ENCODE peak calls at places on chromosomes 1 and 21, in seven cellular contexts. A, F, I, M, Z, P and H are unnamed samples.

GRCh38 chr1:226664413-226665101 is 74.5 kb downstream of the ITPKB start:
- DNase-seq in A (no peak), F (peak; percentile 93), I (peak; percentile 57), M (peak; percentile 24), Z (no peak), P (peak; percentile 42), H (peak; percentile 46)

GRCh38 chr1:162003061-162003824 is 20.4 kb downstream of the OLFML2B start:
- DNase-seq in A (no peak), F (peak; percentile 100), I (peak; percentile 46), M (peak; percentile 77), Z (no peak), P (peak; percentile 88), H (peak; percentile 20)

GRCh38 chr1:32393136-32393535 is 1.1 kb downstream of the BSDC1 start:
- DNase-seq in A (no peak), F (peak; percentile 31), I (no peak), M (no peak), Z (no peak), P (no peak), H (no peak)

GRCh38 chr1:198778049-198778448 is 139.2 kb downstream of the PTPRC start:
- DNase-seq in A (no peak), F (peak; percentile 40), I (no peak), M (no peak), Z (peak; percentile 5), P (no peak), H (no peak)

GRCh38 chr1:110538082-110538481 is 19.1 kb upstream of the KCNA10 start:
- DNase-seq in A (no peak), F (no peak), I (peak; percentile 95), M (no peak), Z (no peak), P (no peak), H (peak; percentile 94)

GRCh38 chr1:94734963-94735899 is 84.9 kb upstream of the SLC44A3 start:
- DNase-seq in A (no peak), F (peak; percentile 91), I (no peak), M (peak; percentile 76), Z (no peak), P (no peak), H (peak; percentile 11)

GRCh38 chr1:52119722-52120121 is 22.2 kb upstream of the ZFYVE9 start:
- DNase-seq in A (no peak), F (no peak), I (no peak), M (no peak), Z (no peak), P (no peak), H (no peak)

GRCh38 chr1:29275435-29275834 is 39.1 kb downstream of the PTPRU start:
- DNase-seq in A (no peak), F (no peak), I (peak; percentile 36), M (no peak), Z (no peak), P (no peak), H (no peak)

GRCh38 chr1:200311256-200311655 is 98.6 kb downstream of the ZNF281 start:
- DNase-seq in A (no peak), F (no peak), I (no peak), M (no peak), Z (no peak), P (no peak), H (no peak)

GRCh38 chr21:31671931-31672330 is 12.4 kb downstream of the SOD1 start:
- DNase-seq in A (no peak), F (no peak), I (no peak), M (no peak), Z (no peak), P (no peak), H (no peak)

GRCh38 chr1:40399984-40400704 is 26.6 kb downstream of the SMAP2 start:
- DNase-seq in A (no peak), F (no peak), I (no peak), M (no peak), Z (no peak), P (no peak), H (no peak)

GRCh38 chr1:232547938-232548484 is 81.9 kb downstream of the SIPA1L2 start:
- DNase-seq in A (no peak), F (no peak), I (no peak), M (no peak), Z (no peak), P (no peak), H (peak; percentile 92)

GRCh38 chr21:38267991-38268858 is 11.4 kb downstream of the KCNJ15 start:
- DNase-seq in A (no peak), F (no peak), I (no peak), M (no peak), Z (no peak), P (no peak), H (no peak)

GRCh38 chr1:208329291-208329690 is 85.1 kb upstream of the PLXNA2 start:
- DNase-seq in A (no peak), F (no peak), I (no peak), M (no peak), Z (peak; percentile 29), P (no peak), H (peak; percentile 33)

GRCh38 chr1:63827411-63828321 is 53.8 kb downstream of the ROR1 start:
- DNase-seq in A (no peak), F (peak; percentile 87), I (no peak), M (no peak), Z (no peak), P (no peak), H (peak; percentile 27)

GRCh38 chr1:46797696-46798470 is 963 bp upstream of the CYP4B1 start:
- DNase-seq in A (no peak), F (no peak), I (no peak), M (no peak), Z (no peak), P (no peak), H (no peak)

GRCh38 chr1:168386949-168387586 is 106.4 kb downstream of the TBX19 start:
- DNase-seq in A (peak; percentile 69), F (peak; percentile 61), I (peak; percentile 96), M (no peak), Z (peak; percentile 63), P (no peak), H (peak; percentile 93)

GRCh38 chr1:59180715-59181114 is 116.2 kb upstream of the FGGY start:
- DNase-seq in A (no peak), F (no peak), I (no peak), M (no peak), Z (no peak), P (no peak), H (no peak)

GRCh38 chr1:88169144-88169543 is 514.9 kb upstream of the PKN2 start:
- DNase-seq in A (no peak), F (no peak), I (no peak), M (no peak), Z (no peak), P (no peak), H (no peak)

GRCh38 chr21:42666023-42666747 is 12.8 kb downstream of the PDE9A start:
- DNase-seq in A (no peak), F (no peak), I (no peak), M (no peak), Z (peak; percentile 53), P (no peak), H (peak; percentile 43)

GRCh38 chr21:32426592-32427051 is 14.1 kb downstream of the EVA1C start:
- DNase-seq in A (no peak), F (peak; percentile 87), I (no peak), M (no peak), Z (no peak), P (peak; percentile 69), H (no peak)

GRCh38 chr1:157101196-157101595 is 1.6 kb upstream of the ETV3L start:
- DNase-seq in A (no peak), F (no peak), I (peak; percentile 64), M (no peak), Z (no peak), P (no peak), H (no peak)

GRCh38 chr1:19866758-19867157 is 15.4 kb upstream of the OTUD3 start:
- DNase-seq in A (no peak), F (peak; percentile 19), I (no peak), M (no peak), Z (no peak), P (peak; percentile 45), H (peak; percentile 32)

GRCh38 chr1:2248127-2248826 is 20.2 kb downstream of the SKI start:
- DNase-seq in A (no peak), F (no peak), I (peak; percentile 88), M (no peak), Z (no peak), P (no peak), H (no peak)

GRCh38 chr1:207868252-207868768 is 42.6 kb downstream of the CD34 start:
- DNase-seq in A (no peak), F (no peak), I (peak; percentile 85), M (no peak), Z (peak; percentile 15), P (no peak), H (no peak)

GRCh38 chr1:238438296-238439275 is 547.9 kb upstream of the ZP4 start:
- DNase-seq in A (no peak), F (no peak), I (no peak), M (no peak), Z (peak; percentile 24), P (no peak), H (peak; percentile 31)

GRCh38 chr1:1989102-1989542 is 14.5 kb downstream of the CFAP74 start:
- DNase-seq in A (no peak), F (peak; percentile 20), I (peak; percentile 88), M (no peak), Z (no peak), P (no peak), H (peak; percentile 19)

GRCh38 chr21:42843021-42843420 is 36.3 kb downstream of the WDR4 start:
- DNase-seq in A (no peak), F (no peak), I (peak; percentile 51), M (no peak), Z (no peak), P (no peak), H (no peak)

GRCh38 chr1:246647513-246647912 is 76.7 kb upstream of the SCCPDH start:
- DNase-seq in A (no peak), F (peak; percentile 45), I (peak; percentile 87), M (no peak), Z (peak; percentile 33), P (no peak), H (no peak)